ENCODE peak calls at places on chromosomes 11 and 22, in four cellular contexts. U is stimulated activated CD4-positive, alpha-beta T cell treated with anti-CD3 and anti-CD28 coated beads, Interleukin-4, amount 100 ng/mL, for 4 hours; Y is body of pancreas; X is CD8-positive, alpha-beta memory T cell. C is an unnamed sample.

GRCh38 chr11:116576523-116576922 is 196.3 kb downstream of the BUD13 start:
- DNase-seq in U (no peak), Y (no peak), X (no peak), C (no peak)

GRCh38 chr11:30002157-30002556 is 14.7 kb downstream of the KCNA4 start:
- DNase-seq in U (no peak), Y (no peak), X (no peak), C (no peak)

GRCh38 chr11:129374081-129374992 is 1.3 kb upstream of the BARX2 start:
- DNase-seq in U (no peak), Y (peak; percentile 26), X (no peak), C (no peak)

GRCh38 chr11:12749442-12749841 is 75.2 kb downstream of the TEAD1 start:
- DNase-seq in U (no peak), Y (no peak), X (no peak), C (no peak)

GRCh38 chr11:134036484-134037092 is 32.3 kb upstream of the JAM3 start:
- DNase-seq in U (no peak), Y (peak; percentile 37), X (peak; percentile 10), C (no peak)

GRCh38 chr11:128467610-128468041 is 119.7 kb downstream of the ETS1 start:
- DNase-seq in U (no peak), Y (no peak), X (no peak), C (peak; percentile 47)

GRCh38 chr22:47164514-47165337 is 402.3 kb downstream of the TBC1D22A start:
- DNase-seq in U (no peak), Y (peak; percentile 5), X (no peak), C (no peak)

GRCh38 chr22:39997939-39998726 is 3.4 kb downstream of the FAM83F start:
- DNase-seq in U (no peak), Y (peak; percentile 80), X (no peak), C (no peak)

GRCh38 chr22:44667276-44667675 is 34.7 kb upstream of the PRR5 start:
- DNase-seq in U (no peak), Y (no peak), X (no peak), C (no peak)

GRCh38 chr11:2149471-2150205 is 10.4 kb upstream of the IGF2 start:
- DNase-seq in U (no peak), Y (no peak), X (no peak), C (no peak)

GRCh38 chr11:57484141-57484710 is 23.9 kb downstream of the RTN4RL2 start:
- DNase-seq in U (no peak), Y (no peak), X (no peak), C (no peak)

GRCh38 chr22:19621372-19622060 is 92.8 kb upstream of the SEPTIN5 start:
- DNase-seq in U (no peak), Y (no peak), X (no peak), C (no peak)

GRCh38 chr11:92048415-92048814 is 176.2 kb upstream of the FAT3 start:
- DNase-seq in U (no peak), Y (no peak), X (no peak), C (no peak)

GRCh38 chr22:38947321-38948112 is 9.9 kb upstream of the APOBEC3A start:
- DNase-seq in U (no peak), Y (no peak), X (no peak), C (no peak)

GRCh38 chr11:44939673-44940072 is 11.0 kb downstream of the TP53I11 start:
- DNase-seq in U (no peak), Y (no peak), X (no peak), C (no peak)

GRCh38 chr11:1782831-1783724 is 19.4 kb upstream of the CTSD start:
- DNase-seq in U (no peak), Y (no peak), X (no peak), C (no peak)

GRCh38 chr11:21625982-21626381 is 566.9 kb upstream of the ANO5 start:
- DNase-seq in U (no peak), Y (no peak), X (no peak), C (no peak)

GRCh38 chr11:120662071-120662611 is 150.6 kb downstream of the GRIK4 start:
- DNase-seq in U (no peak), Y (no peak), X (no peak), C (no peak)

GRCh38 chr22:44445731-44446130 is 52.3 kb downstream of the RTL6 start:
- DNase-seq in U (no peak), Y (no peak), X (no peak), C (no peak)

GRCh38 chr22:42500164-42500835 is 19.3 kb downstream of the RRP7A start:
- DNase-seq in U (peak; percentile 79), Y (peak; percentile 90), X (peak; percentile 72), C (peak; percentile 78)

GRCh38 chr11:71977743-71978418 is 20.8 kb upstream of the IL18BP start:
- DNase-seq in U (peak; percentile 31), Y (peak; percentile 67), X (peak; percentile 24), C (peak; percentile 32)

GRCh38 chr11:70582886-70583641 is 184.7 kb downstream of the CTTN start:
- DNase-seq in U (no peak), Y (no peak), X (no peak), C (no peak)

GRCh38 chr11:13647391-13647790 is 21.1 kb upstream of the FAR1 start:
- DNase-seq in U (no peak), Y (no peak), X (no peak), C (no peak)

GRCh38 chr22:45802074-45802473 is 130.4 kb downstream of the ATXN10 start:
- DNase-seq in U (no peak), Y (no peak), X (no peak), C (no peak)

GRCh38 chr22:46951326-46951725 is 188.9 kb downstream of the TBC1D22A start:
- DNase-seq in U (no peak), Y (no peak), X (no peak), C (no peak)

GRCh38 chr22:47439643-47440265 is 677.3 kb downstream of the TBC1D22A start:
- DNase-seq in U (no peak), Y (no peak), X (no peak), C (no peak)

GRCh38 chr22:31122196-31122531 is 602 bp upstream of the INPP5J start:
- DNase-seq in U (no peak), Y (no peak), X (no peak), C (no peak)

GRCh38 chr11:115199501-115199900 is 304.7 kb downstream of the CADM1 start:
- DNase-seq in U (no peak), Y (no peak), X (no peak), C (no peak)

GRCh38 chr11:34154059-34154875 is 48.8 kb downstream of the NAT10 start:
- DNase-seq in U (no peak), Y (no peak), X (no peak), C (no peak)

GRCh38 chr11:32874144-32874543 is 18.5 kb upstream of the QSER1 start:
- DNase-seq in U (no peak), Y (no peak), X (no peak), C (no peak)

GRCh38 chr11:115696472-115697011 is 192.3 kb upstream of the CADM1 start:
- DNase-seq in U (no peak), Y (no peak), X (no peak), C (no peak)

GRCh38 chr11:58579192-58580129 is 598 bp downstream of the ZFP91 start:
- DNase-seq in U (peak; percentile 88), Y (peak; percentile 91), X (peak; percentile 90), C (peak; percentile 93)

GRCh38 chr11:2378527-2379210 is 1.6 kb downstream of the CD81 start:
- DNase-seq in U (no peak), Y (no peak), X (no peak), C (no peak)

GRCh38 chr11:56841210-56841810 is 92.8 kb upstream of the OR9G4 start:
- DNase-seq in U (no peak), Y (peak; percentile 57), X (no peak), C (no peak)

GRCh38 chr11:130528301-130528651 is 79.8 kb downstream of the ADAMTS15 start:
- DNase-seq in U (no peak), Y (no peak), X (no peak), C (no peak)

GRCh38 chr11:104531894-104532293 is 366.4 kb downstream of the CASP12 start:
- DNase-seq in U (no peak), Y (no peak), X (no peak), C (no peak)

GRCh38 chr11:78414321-78415051 is 3.1 kb downstream of the GAB2 start:
- DNase-seq in U (no peak), Y (no peak), X (no peak), C (no peak)

GRCh38 chr22:37273126-37273845 is 9.0 kb upstream of the CYTH4 start:
- DNase-seq in U (no peak), Y (no peak), X (no peak), C (no peak)

C was measured in T-helper 9 cell.